ENCODE peak calls at places on chromosomes 7 and 10, in seven cellular contexts. V, Q, A, X, U, Y and J are unnamed samples.
A peak's percentile ranks its signal among the peaks of the same experiment; 100 is the strongest.

GRCh38 chr10:60757422-60757895 is 20.8 kb upstream of the CDK1 start:
- DNase-seq in X (peak; percentile 93), U (no peak), V (peak; percentile 6), Y (no peak), Q (no peak), A (peak; percentile 40), J (peak; percentile 47)

GRCh38 chr7:20007510-20007909 is 209.7 kb downstream of the MACC1 start:
- DNase-seq in Y (no peak), U (no peak), X (no peak), A (no peak), Q (no peak), V (no peak), J (no peak)

GRCh38 chr7:24341677-24342076 is 57.7 kb downstream of the NPY start:
- DNase-seq in X (no peak), Q (no peak), A (no peak), V (no peak), U (no peak), Y (no peak), J (no peak)

GRCh38 chr7:141558544-141559183 is 7.5 kb downstream of the AGK start:
- DNase-seq in V (peak; percentile 55), Q (no peak), A (peak; percentile 18), Y (no peak), X (no peak), U (no peak), J (no peak)

GRCh38 chr10:122057841-122058240 is 68.9 kb downstream of the TACC2 start:
- DNase-seq in U (no peak), Q (no peak), A (no peak), Y (no peak), V (no peak), X (no peak), J (no peak)

GRCh38 chr10:82190432-82191260 is 315.7 kb downstream of the NRG3 start:
- DNase-seq in Q (no peak), V (no peak), X (peak; percentile 30), A (no peak), Y (no peak), U (no peak), J (no peak)

GRCh38 chr7:87001214-87001613 is 58.2 kb downstream of the ELAPOR2 start:
- DNase-seq in U (peak; percentile 13), A (peak; percentile 22), Q (no peak), V (no peak), X (no peak), Y (no peak), J (no peak)

GRCh38 chr7:55438085-55438764 is 73.1 kb downstream of the LANCL2 start:
- DNase-seq in Q (no peak), X (peak; percentile 26), V (no peak), U (no peak), Y (no peak), A (no peak), J (no peak)

GRCh38 chr7:112596260-112596659 is 115.5 kb downstream of the LSMEM1 start:
- DNase-seq in A (no peak), Q (no peak), V (no peak), X (no peak), U (no peak), Y (no peak), J (no peak)

GRCh38 chr10:71840177-71840711 is 10.8 kb downstream of the PSAP start:
- DNase-seq in Y (peak; percentile 62), A (peak; percentile 98), Q (peak; percentile 94), V (peak; percentile 96), U (peak; percentile 98), X (peak; percentile 99), J (peak; percentile 94)

GRCh38 chr7:129707910-129708490 is 96.5 kb downstream of the NRF1 start:
- DNase-seq in A (no peak), U (no peak), Y (no peak), V (no peak), Q (no peak), X (no peak), J (no peak)

GRCh38 chr10:115914475-115914874 is 358.5 kb downstream of the GFRA1 start:
- DNase-seq in U (no peak), A (no peak), Y (no peak), X (no peak), Q (no peak), V (no peak), J (no peak)

GRCh38 chr10:22427101-22427500 is 81.8 kb downstream of the SPAG6 start:
- DNase-seq in Y (no peak), X (peak; percentile 37), V (peak; percentile 72), Q (no peak), A (peak; percentile 62), U (no peak), J (no peak)

GRCh38 chr10:62812672-62813439 is 3.3 kb downstream of the EGR2 start:
- DNase-seq in Q (no peak), X (no peak), Y (no peak), A (no peak), U (no peak), V (no peak), J (no peak)

GRCh38 chr7:131443496-131443895 is 112.9 kb downstream of the PODXL start:
- DNase-seq in V (no peak), Q (no peak), A (peak; percentile 20), X (no peak), U (peak; percentile 60), Y (no peak), J (no peak)

GRCh38 chr7:86407291-86407690 is 236.4 kb upstream of the GRM3 start:
- DNase-seq in X (no peak), Q (peak; percentile 1), V (no peak), A (no peak), U (no peak), Y (no peak), J (no peak)

GRCh38 chr7:142646274-142646895 is 102.9 kb upstream of the PRSS1 start:
- DNase-seq in Q (no peak), V (no peak), A (no peak), Y (no peak), U (no peak), X (no peak), J (no peak)

GRCh38 chr10:73097305-73097670 is 622 bp upstream of the P4HA1 start:
- DNase-seq in Q (no peak), U (no peak), A (no peak), V (no peak), Y (no peak), X (no peak), J (no peak)

GRCh38 chr10:11142809-11143208 is 125.1 kb downstream of the CELF2 start:
- DNase-seq in U (no peak), X (no peak), Y (no peak), Q (no peak), A (no peak), V (no peak), J (no peak)

GRCh38 chr10:11143240-11143639 is 125.6 kb downstream of the CELF2 start:
- DNase-seq in A (no peak), Q (no peak), U (no peak), V (no peak), Y (no peak), X (no peak), J (no peak)

GRCh38 chr10:11145498-11145855 is 127.8 kb downstream of the CELF2 start:
- DNase-seq in U (no peak), A (peak; percentile 75), Q (no peak), V (no peak), X (no peak), Y (no peak), J (no peak)

GRCh38 chr10:11146402-11147171 is 128.9 kb downstream of the CELF2 start:
- DNase-seq in A (peak; percentile 90), Y (no peak), Q (no peak), X (peak; percentile 55), U (no peak), V (peak; percentile 9), J (no peak)

DNA sequence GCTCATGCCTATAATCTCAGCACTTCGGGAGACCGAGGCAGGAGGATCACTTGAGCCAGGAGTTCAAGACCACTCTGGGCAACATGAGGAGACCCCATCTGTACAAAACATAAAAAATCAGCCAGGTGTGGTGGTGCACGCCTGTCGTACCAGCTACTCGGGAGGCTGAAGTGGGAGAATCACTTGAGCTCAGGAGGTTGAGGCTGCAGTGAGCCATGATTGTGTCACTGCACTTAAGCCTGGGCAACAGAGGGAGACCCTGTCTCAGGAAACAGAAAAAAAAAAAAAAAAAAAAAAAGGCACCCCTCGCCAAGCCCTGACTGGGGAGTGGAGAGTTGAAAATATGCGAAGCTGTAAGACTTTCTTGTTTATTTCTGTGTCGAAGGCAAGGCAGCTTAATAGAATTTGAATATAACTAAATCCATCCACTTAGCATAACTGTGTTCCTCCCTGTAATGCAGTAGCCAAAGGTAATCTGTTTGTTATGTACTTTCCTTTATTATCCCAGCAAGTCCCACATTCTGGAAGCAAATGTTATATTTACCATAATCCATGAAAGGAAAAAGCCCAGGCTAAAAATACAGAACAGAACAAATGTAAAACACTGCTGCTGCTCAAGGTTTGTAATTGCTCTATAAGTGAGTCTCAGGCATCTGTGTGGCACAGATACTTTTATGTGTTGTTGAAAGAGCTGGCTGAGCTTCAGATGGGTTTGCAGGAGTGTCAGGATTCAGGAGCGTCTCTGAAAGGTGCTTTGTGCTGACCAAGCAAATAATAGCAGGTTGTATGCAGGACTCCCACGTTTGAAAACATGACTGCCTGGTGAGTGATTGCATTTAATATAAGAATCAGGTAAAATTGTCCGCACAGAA is 127.2 kb downstream of the CELF2 start:
- DNase-seq in A (no peak), U (no peak), Y (no peak), V (no peak), X (no peak), Q (no peak), J (no peak)
- H3K18ac ChIP-seq in A (no peak overlapping the region), U (no peak overlapping the region), Y (no peak overlapping the region), V (no peak overlapping the region), X (no peak overlapping the region), Q (no peak overlapping the region), J (no peak overlapping the region)

DNA sequence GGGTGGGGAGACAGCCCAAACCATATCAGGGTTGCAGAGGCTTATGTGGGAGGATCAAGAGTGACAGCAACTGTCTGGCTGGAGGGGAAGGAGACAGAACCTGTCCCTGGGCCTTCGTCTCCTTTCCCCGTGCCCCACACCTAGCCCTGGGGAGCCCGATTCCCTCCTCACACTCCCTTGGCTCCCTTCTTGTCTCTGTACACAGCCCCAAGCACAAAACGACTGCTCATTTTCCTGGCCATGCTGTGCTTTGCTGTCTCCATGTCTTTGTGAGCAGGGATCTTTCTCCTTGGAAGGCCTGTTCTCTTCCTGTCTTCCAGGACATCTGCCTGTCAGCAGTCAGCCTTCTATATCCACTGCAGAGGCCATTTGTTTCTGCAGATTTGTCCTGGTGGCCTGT is 113.7 kb downstream of the INSYN2A start:
- DNase-seq in Y (no peak), U (no peak), Q (no peak), X (no peak), V (no peak), A (no peak), J (no peak)
- H3K18ac ChIP-seq in Y (no peak overlapping the region), U (no peak overlapping the region), Q (no peak overlapping the region), X (no peak overlapping the region), V (no peak overlapping the region), A (no peak overlapping the region), J (no peak overlapping the region)

DNA sequence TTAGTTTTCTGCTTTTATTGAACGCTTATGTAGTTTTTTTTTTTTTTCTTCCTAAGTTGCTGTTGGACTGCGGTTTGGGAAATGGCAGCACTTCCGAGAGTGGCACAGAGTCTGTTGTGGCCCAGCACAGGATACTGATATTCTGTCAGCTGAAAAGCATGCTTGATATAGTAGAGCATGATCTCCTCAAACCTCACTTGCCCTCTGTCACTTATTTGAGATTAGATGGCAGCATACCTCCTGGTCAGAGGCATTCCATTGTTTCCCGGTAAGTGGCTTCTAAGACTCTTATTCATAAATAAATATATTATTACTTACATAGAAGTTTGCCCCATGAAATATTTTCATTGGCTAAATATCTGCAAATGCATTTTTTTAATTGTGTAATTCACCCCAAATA is 101.1 kb downstream of the BTAF1 start:
- DNase-seq in Y (no peak), V (peak; percentile 23), A (no peak), Q (no peak), X (no peak), U (no peak), J (no peak)
- H3K18ac ChIP-seq in Y (no peak overlapping the region), V (no peak overlapping the region), A (no peak overlapping the region), Q (no peak overlapping the region), X (no peak overlapping the region), U (no peak overlapping the region), J (no peak overlapping the region)

GRCh38 chr7:114865564-114865963 is 56.3 kb upstream of the MDFIC start:
- DNase-seq in U (peak; percentile 12), A (peak; percentile 64), X (peak; percentile 77), V (peak; percentile 64), Q (peak; percentile 9), Y (no peak), J (peak; percentile 52)
- H3K18ac ChIP-seq in U (no peak overlapping the region), A (no peak overlapping the region), X (no peak overlapping the region), V (no peak overlapping the region), Q (no peak overlapping the region), Y (no peak overlapping the region), J (no peak overlapping the region)